ENCODE peak calls at places on chromosomes 7 and 10, in ten cellular contexts. One of them, this sample, is unnamed.
A peak's percentile ranks its signal among the peaks of the same experiment; 100 is the strongest.

GRCh38 chr10:110209926-110210662 is 2.7 kb downstream of the MXI1 start:
- DNase-seq in thoracic aorta: no peak
- DNase-seq in psoas muscle: peak; percentile 75
- DNase-seq in CD4-positive, CD25-positive, alpha-beta regulatory T cell: peak; percentile 46
- DNase-seq in IMR-90: peak; percentile 29
- DNase-seq in upper lobe of right lung: peak; percentile 75
- DNase-seq in HL-60: no peak
- DNase-seq in AG04450: no peak
- DNase-seq in body of pancreas: peak; percentile 64
- DNase-seq in heart right ventricle: peak; percentile 66
- DNase-seq in this sample: peak; percentile 30

GRCh38 chr10:101629781-101630419 is 41.8 kb downstream of the DPCD start:
- DNase-seq in body of pancreas: no peak
- DNase-seq in psoas muscle: peak; percentile 79
- DNase-seq in heart right ventricle: no peak
- DNase-seq in CD4-positive, CD25-positive, alpha-beta regulatory T cell: no peak
- DNase-seq in upper lobe of right lung: no peak
- DNase-seq in HL-60: no peak
- DNase-seq in AG04450: no peak
- DNase-seq in thoracic aorta: no peak
- DNase-seq in IMR-90: no peak
- DNase-seq in this sample: no peak

GRCh38 chr10:69715156-69715898 is 85.3 kb downstream of the FAM241B start:
- DNase-seq in AG04450: no peak
- DNase-seq in HL-60: no peak
- DNase-seq in psoas muscle: no peak
- DNase-seq in IMR-90: peak; percentile 59
- DNase-seq in upper lobe of right lung: no peak
- DNase-seq in body of pancreas: no peak
- DNase-seq in thoracic aorta: no peak
- DNase-seq in CD4-positive, CD25-positive, alpha-beta regulatory T cell: no peak
- DNase-seq in heart right ventricle: no peak
- DNase-seq in this sample: no peak

GRCh38 chr7:52547301-52547920 is 488.0 kb upstream of the POM121L12 start:
- DNase-seq in AG04450: no peak
- DNase-seq in upper lobe of right lung: no peak
- DNase-seq in thoracic aorta: no peak
- DNase-seq in HL-60: no peak
- DNase-seq in IMR-90: no peak
- DNase-seq in body of pancreas: no peak
- DNase-seq in heart right ventricle: no peak
- DNase-seq in CD4-positive, CD25-positive, alpha-beta regulatory T cell: no peak
- DNase-seq in psoas muscle: no peak
- DNase-seq in this sample: no peak

GRCh38 chr7:29894238-29894637 is 87.9 kb downstream of the WIPF3 start:
- DNase-seq in CD4-positive, CD25-positive, alpha-beta regulatory T cell: no peak
- DNase-seq in HL-60: no peak
- DNase-seq in psoas muscle: no peak
- DNase-seq in upper lobe of right lung: no peak
- DNase-seq in body of pancreas: no peak
- DNase-seq in AG04450: no peak
- DNase-seq in thoracic aorta: no peak
- DNase-seq in heart right ventricle: no peak
- DNase-seq in IMR-90: no peak
- DNase-seq in this sample: no peak

GRCh38 chr10:42454313-42454712 is 184.1 kb downstream of the ZNF33B start:
- DNase-seq in CD4-positive, CD25-positive, alpha-beta regulatory T cell: no peak
- DNase-seq in heart right ventricle: no peak
- DNase-seq in thoracic aorta: no peak
- DNase-seq in HL-60: no peak
- DNase-seq in psoas muscle: no peak
- DNase-seq in AG04450: no peak
- DNase-seq in IMR-90: no peak
- DNase-seq in body of pancreas: no peak
- DNase-seq in upper lobe of right lung: no peak
- DNase-seq in this sample: no peak

GRCh38 chr7:142859411-142859810 is 4.5 kb downstream of the EPHB6 start:
- DNase-seq in upper lobe of right lung: no peak
- DNase-seq in thoracic aorta: no peak
- DNase-seq in psoas muscle: no peak
- DNase-seq in HL-60: no peak
- DNase-seq in AG04450: no peak
- DNase-seq in IMR-90: no peak
- DNase-seq in heart right ventricle: no peak
- DNase-seq in CD4-positive, CD25-positive, alpha-beta regulatory T cell: no peak
- DNase-seq in body of pancreas: no peak
- DNase-seq in this sample: no peak

GRCh38 chr7:6375346-6376101 is 72.2 kb downstream of the DAGLB start:
- DNase-seq in thoracic aorta: no peak
- DNase-seq in IMR-90: peak; percentile 49
- DNase-seq in heart right ventricle: no peak
- DNase-seq in body of pancreas: no peak
- DNase-seq in upper lobe of right lung: no peak
- DNase-seq in psoas muscle: no peak
- DNase-seq in CD4-positive, CD25-positive, alpha-beta regulatory T cell: peak; percentile 51
- DNase-seq in AG04450: no peak
- DNase-seq in HL-60: no peak
- DNase-seq in this sample: no peak

GRCh38 chr7:17312641-17313040 is 14.2 kb downstream of the AHR start:
- DNase-seq in thoracic aorta: no peak
- DNase-seq in body of pancreas: no peak
- DNase-seq in heart right ventricle: no peak
- DNase-seq in upper lobe of right lung: no peak
- DNase-seq in CD4-positive, CD25-positive, alpha-beta regulatory T cell: no peak
- DNase-seq in IMR-90: no peak
- DNase-seq in AG04450: no peak
- DNase-seq in psoas muscle: no peak
- DNase-seq in HL-60: no peak
- DNase-seq in this sample: no peak
- H3K27me3 ChIP-seq in thoracic aorta: no peaks in the 10 kb centered on the region
- H3K27me3 ChIP-seq in body of pancreas: no peaks in the 10 kb centered on the region
- H3K27me3 ChIP-seq in heart right ventricle: no peaks in the 10 kb centered on the region
- H3K27me3 ChIP-seq in upper lobe of right lung: no peaks in the 10 kb centered on the region
- H3K27me3 ChIP-seq in CD4-positive, CD25-positive, alpha-beta regulatory T cell: no peaks in the 10 kb centered on the region
- H3K27me3 ChIP-seq in IMR-90: no peaks in the 10 kb centered on the region
- H3K27me3 ChIP-seq in AG04450: no peaks in the 10 kb centered on the region
- H3K27me3 ChIP-seq in psoas muscle: no peaks in the 10 kb centered on the region
- H3K27me3 ChIP-seq in HL-60: no peaks in the 10 kb centered on the region
- H3K27me3 ChIP-seq in this sample: no peaks in the 10 kb centered on the region

GRCh38 chr10:126331101-126331500 is 57.2 kb downstream of the ADAM12 start:
- DNase-seq in psoas muscle: no peak
- DNase-seq in thoracic aorta: no peak
- DNase-seq in heart right ventricle: no peak
- DNase-seq in CD4-positive, CD25-positive, alpha-beta regulatory T cell: no peak
- DNase-seq in IMR-90: peak; percentile 85
- DNase-seq in AG04450: peak; percentile 24
- DNase-seq in upper lobe of right lung: no peak
- DNase-seq in body of pancreas: no peak
- DNase-seq in HL-60: no peak
- DNase-seq in this sample: no peak

GRCh38 chr10:126334272-126334671 is 54.0 kb downstream of the ADAM12 start:
- DNase-seq in body of pancreas: no peak
- DNase-seq in HL-60: no peak
- DNase-seq in AG04450: no peak
- DNase-seq in psoas muscle: no peak
- DNase-seq in upper lobe of right lung: no peak
- DNase-seq in IMR-90: peak; percentile 31
- DNase-seq in thoracic aorta: no peak
- DNase-seq in heart right ventricle: no peak
- DNase-seq in CD4-positive, CD25-positive, alpha-beta regulatory T cell: no peak
- DNase-seq in this sample: no peak

GRCh38 chr10:126337241-126337640 is 51.0 kb downstream of the ADAM12 start:
- DNase-seq in IMR-90: no peak
- DNase-seq in psoas muscle: no peak
- DNase-seq in body of pancreas: no peak
- DNase-seq in thoracic aorta: no peak
- DNase-seq in HL-60: no peak
- DNase-seq in heart right ventricle: no peak
- DNase-seq in upper lobe of right lung: no peak
- DNase-seq in CD4-positive, CD25-positive, alpha-beta regulatory T cell: no peak
- DNase-seq in AG04450: no peak
- DNase-seq in this sample: no peak

DNA sequence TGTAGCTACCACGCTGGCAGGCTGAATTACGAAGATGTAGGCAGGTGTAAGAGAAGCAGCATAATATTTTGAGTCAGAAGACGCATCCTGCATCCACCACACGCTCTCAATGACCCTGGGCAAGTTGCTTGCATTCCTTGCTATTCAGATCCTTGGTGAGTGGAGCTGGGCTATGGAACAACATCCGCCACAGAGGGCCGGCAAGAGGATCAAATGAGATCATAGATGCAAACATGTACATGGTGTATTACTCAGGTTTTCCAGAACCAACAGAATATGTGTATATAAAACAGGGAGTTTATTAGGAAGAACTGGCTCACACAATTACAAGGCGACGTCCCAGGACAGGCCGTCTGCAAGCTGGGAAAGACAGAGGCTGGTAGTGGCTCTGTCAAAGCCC is 51.5 kb downstream of the ADAM12 start:
- DNase-seq in body of pancreas: no peak
- DNase-seq in AG04450: no peak
- DNase-seq in thoracic aorta: no peak
- DNase-seq in CD4-positive, CD25-positive, alpha-beta regulatory T cell: no peak
- DNase-seq in IMR-90: peak; percentile 56
- DNase-seq in HL-60: no peak
- DNase-seq in upper lobe of right lung: no peak
- DNase-seq in psoas muscle: no peak
- DNase-seq in heart right ventricle: no peak
- DNase-seq in this sample: no peak
- H3K27me3 ChIP-seq in body of pancreas: no peaks in the 10 kb centered on the region
- H3K27me3 ChIP-seq in AG04450: no peaks in the 10 kb centered on the region
- H3K27me3 ChIP-seq in thoracic aorta: no peaks in the 10 kb centered on the region
- H3K27me3 ChIP-seq in CD4-positive, CD25-positive, alpha-beta regulatory T cell: no peaks in the 10 kb centered on the region
- H3K27me3 ChIP-seq in IMR-90: no peaks in the 10 kb centered on the region
- H3K27me3 ChIP-seq in HL-60: no peaks in the 10 kb centered on the region
- H3K27me3 ChIP-seq in upper lobe of right lung: no peaks in the 10 kb centered on the region
- H3K27me3 ChIP-seq in psoas muscle: no peaks in the 10 kb centered on the region
- H3K27me3 ChIP-seq in heart right ventricle: peaks cover 5% of the 10 kb centered on the region
- H3K27me3 ChIP-seq in this sample: no peaks in the 10 kb centered on the region

GRCh38 chr7:24894670-24895221 is 85.2 kb downstream of the OSBPL3 start:
- DNase-seq in body of pancreas: no peak
- DNase-seq in CD4-positive, CD25-positive, alpha-beta regulatory T cell: no peak
- DNase-seq in AG04450: no peak
- DNase-seq in heart right ventricle: no peak
- DNase-seq in psoas muscle: no peak
- DNase-seq in thoracic aorta: no peak
- DNase-seq in HL-60: no peak
- DNase-seq in IMR-90: no peak
- DNase-seq in upper lobe of right lung: no peak
- DNase-seq in this sample: peak; percentile 14
- H3K27me3 ChIP-seq in body of pancreas: no peaks in the 10 kb centered on the region
- H3K27me3 ChIP-seq in CD4-positive, CD25-positive, alpha-beta regulatory T cell: no peaks in the 10 kb centered on the region
- H3K27me3 ChIP-seq in AG04450: no peaks in the 10 kb centered on the region
- H3K27me3 ChIP-seq in heart right ventricle: no peaks in the 10 kb centered on the region
- H3K27me3 ChIP-seq in psoas muscle: no peaks in the 10 kb centered on the region
- H3K27me3 ChIP-seq in thoracic aorta: no peaks in the 10 kb centered on the region
- H3K27me3 ChIP-seq in HL-60: no peaks in the 10 kb centered on the region
- H3K27me3 ChIP-seq in IMR-90: no peaks in the 10 kb centered on the region
- H3K27me3 ChIP-seq in upper lobe of right lung: no peaks in the 10 kb centered on the region
- H3K27me3 ChIP-seq in this sample: no peaks in the 10 kb centered on the region

DNA sequence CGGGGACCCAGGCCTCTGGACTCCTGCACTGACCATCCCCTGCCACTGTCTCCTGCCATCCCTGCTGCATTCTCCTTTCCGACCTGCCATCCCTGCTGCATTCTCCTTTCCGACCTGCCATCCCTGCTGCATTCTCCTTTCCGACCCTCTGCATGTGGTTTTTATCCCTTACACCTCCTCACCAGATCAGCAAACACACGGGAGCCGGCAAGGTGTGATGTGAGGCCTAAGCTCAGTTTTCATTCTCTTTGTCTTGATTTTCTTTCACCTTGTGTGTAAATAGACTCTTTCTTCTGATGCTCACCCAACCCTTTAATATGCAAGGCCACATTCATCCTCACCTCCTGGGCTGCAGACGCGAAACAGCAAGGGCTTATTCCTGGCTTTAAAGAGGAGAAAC is 11.4 kb downstream of the PLXNA4 start:
- DNase-seq in body of pancreas: no peak
- DNase-seq in thoracic aorta: no peak
- DNase-seq in IMR-90: no peak
- DNase-seq in upper lobe of right lung: no peak
- DNase-seq in AG04450: no peak
- DNase-seq in CD4-positive, CD25-positive, alpha-beta regulatory T cell: no peak
- DNase-seq in heart right ventricle: no peak
- DNase-seq in HL-60: no peak
- DNase-seq in psoas muscle: no peak
- DNase-seq in this sample: no peak
- H3K27me3 ChIP-seq in body of pancreas: no peaks in the 10 kb centered on the region
- H3K27me3 ChIP-seq in thoracic aorta: no peaks in the 10 kb centered on the region
- H3K27me3 ChIP-seq in IMR-90: no peaks in the 10 kb centered on the region
- H3K27me3 ChIP-seq in upper lobe of right lung: peaks cover 25% of the 10 kb centered on the region
- H3K27me3 ChIP-seq in AG04450: peaks cover 10% of the 10 kb centered on the region
- H3K27me3 ChIP-seq in CD4-positive, CD25-positive, alpha-beta regulatory T cell: peaks cover 7% of the 10 kb centered on the region
- H3K27me3 ChIP-seq in heart right ventricle: no peaks in the 10 kb centered on the region
- H3K27me3 ChIP-seq in HL-60: no peaks in the 10 kb centered on the region
- H3K27me3 ChIP-seq in psoas muscle: peaks cover 9% of the 10 kb centered on the region
- H3K27me3 ChIP-seq in this sample: no peaks in the 10 kb centered on the region

GRCh38 chr7:39249635-39250034 is 271.9 kb downstream of the POU6F2 start:
- DNase-seq in CD4-positive, CD25-positive, alpha-beta regulatory T cell: no peak
- DNase-seq in IMR-90: no peak
- DNase-seq in thoracic aorta: no peak
- DNase-seq in upper lobe of right lung: no peak
- DNase-seq in AG04450: no peak
- DNase-seq in HL-60: no peak
- DNase-seq in body of pancreas: no peak
- DNase-seq in heart right ventricle: no peak
- DNase-seq in psoas muscle: no peak
- DNase-seq in this sample: no peak
- H3K27me3 ChIP-seq in CD4-positive, CD25-positive, alpha-beta regulatory T cell: no peaks in the 10 kb centered on the region
- H3K27me3 ChIP-seq in IMR-90: no peaks in the 10 kb centered on the region
- H3K27me3 ChIP-seq in thoracic aorta: no peaks in the 10 kb centered on the region
- H3K27me3 ChIP-seq in upper lobe of right lung: no peaks in the 10 kb centered on the region
- H3K27me3 ChIP-seq in AG04450: no peaks in the 10 kb centered on the region
- H3K27me3 ChIP-seq in HL-60: no peaks in the 10 kb centered on the region
- H3K27me3 ChIP-seq in body of pancreas: no peaks in the 10 kb centered on the region
- H3K27me3 ChIP-seq in heart right ventricle: peaks cover 19% of the 10 kb centered on the region
- H3K27me3 ChIP-seq in psoas muscle: no peaks in the 10 kb centered on the region
- H3K27me3 ChIP-seq in this sample: no peaks in the 10 kb centered on the region

DNA sequence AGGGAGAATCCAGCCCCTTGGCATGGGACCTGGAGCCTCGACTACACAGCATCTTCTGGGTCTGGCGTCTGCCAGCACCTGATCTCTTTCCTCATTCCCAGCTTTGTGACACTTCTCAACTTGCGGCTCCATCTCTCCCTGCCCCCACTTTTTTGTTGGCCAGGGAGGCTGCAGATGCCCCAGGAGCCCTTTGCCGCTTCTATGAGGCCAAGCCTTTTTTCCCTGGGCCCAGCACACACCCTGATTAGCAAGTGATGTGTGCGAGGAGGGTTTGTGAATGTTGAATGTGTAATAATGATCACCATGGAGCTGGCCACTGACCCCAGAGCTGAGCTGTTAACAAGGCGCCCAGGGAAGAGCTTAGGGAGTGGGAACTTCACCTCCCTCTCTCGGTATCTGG is 4.4 kb downstream of the EVX1 start:
- DNase-seq in body of pancreas: no peak
- DNase-seq in AG04450: no peak
- DNase-seq in psoas muscle: no peak
- DNase-seq in thoracic aorta: no peak
- DNase-seq in HL-60: no peak
- DNase-seq in CD4-positive, CD25-positive, alpha-beta regulatory T cell: no peak
- DNase-seq in upper lobe of right lung: peak; percentile 41
- DNase-seq in heart right ventricle: no peak
- DNase-seq in IMR-90: no peak
- DNase-seq in this sample: no peak
- H3K27me3 ChIP-seq in body of pancreas: peaks cover 75% of the 10 kb centered on the region
- H3K27me3 ChIP-seq in AG04450: peaks cover 98% of the 10 kb centered on the region
- H3K27me3 ChIP-seq in psoas muscle: peaks cover 100% of the 10 kb centered on the region
- H3K27me3 ChIP-seq in thoracic aorta: peaks cover 47% of the 10 kb centered on the region
- H3K27me3 ChIP-seq in HL-60: peaks cover 93% of the 10 kb centered on the region
- H3K27me3 ChIP-seq in CD4-positive, CD25-positive, alpha-beta regulatory T cell: peaks cover 45% of the 10 kb centered on the region
- H3K27me3 ChIP-seq in upper lobe of right lung: peaks cover 100% of the 10 kb centered on the region
- H3K27me3 ChIP-seq in heart right ventricle: peaks cover 100% of the 10 kb centered on the region
- H3K27me3 ChIP-seq in IMR-90: peaks cover 100% of the 10 kb centered on the region
- H3K27me3 ChIP-seq in this sample: peaks cover 18% of the 10 kb centered on the region

GRCh38 chr7:128163473-128163872 is 77.6 kb upstream of the LEP start:
- DNase-seq in body of pancreas: no peak
- DNase-seq in upper lobe of right lung: no peak
- DNase-seq in heart right ventricle: no peak
- DNase-seq in CD4-positive, CD25-positive, alpha-beta regulatory T cell: no peak
- DNase-seq in thoracic aorta: no peak
- DNase-seq in HL-60: no peak
- DNase-seq in AG04450: no peak
- DNase-seq in psoas muscle: no peak
- DNase-seq in IMR-90: no peak
- DNase-seq in this sample: no peak
- H3K27me3 ChIP-seq in body of pancreas: peaks cover 4% of the 10 kb centered on the region
- H3K27me3 ChIP-seq in upper lobe of right lung: peaks cover 61% of the 10 kb centered on the region
- H3K27me3 ChIP-seq in heart right ventricle: peaks cover 80% of the 10 kb centered on the region
- H3K27me3 ChIP-seq in CD4-positive, CD25-positive, alpha-beta regulatory T cell: peaks cover 9% of the 10 kb centered on the region
- H3K27me3 ChIP-seq in thoracic aorta: no peaks in the 10 kb centered on the region
- H3K27me3 ChIP-seq in HL-60: peaks cover 30% of the 10 kb centered on the region
- H3K27me3 ChIP-seq in AG04450: peaks cover 46% of the 10 kb centered on the region
- H3K27me3 ChIP-seq in psoas muscle: peaks cover 66% of the 10 kb centered on the region
- H3K27me3 ChIP-seq in IMR-90: peaks cover 35% of the 10 kb centered on the region
- H3K27me3 ChIP-seq in this sample: peaks cover 17% of the 10 kb centered on the region